ENCODE peak calls at places on chromosomes 6 and 20, in four cellular contexts. One of them, this sample, is unnamed.

GRCh38 chr6:166658792-166659150 is 31.7 kb upstream of the RPS6KA2 start:
- DNase-seq in stomach: no peak
- DNase-seq in A549: no peak
- DNase-seq in Peyer's patch: no peak
- DNase-seq in this sample: no peak

GRCh38 chr20:9609892-9610502 is 95.6 kb downstream of the LAMP5 start:
- DNase-seq in stomach: peak
- DNase-seq in A549: peak
- DNase-seq in Peyer's patch: no peak
- DNase-seq in this sample: no peak

GRCh38 chr20:45957021-45957941 is 14.7 kb downstream of the ZNF335 start:
- DNase-seq in stomach: no peak
- DNase-seq in A549: no peak
- DNase-seq in Peyer's patch: peak
- DNase-seq in this sample: no peak

GRCh38 chr6:106908386-106908840 is 66.1 kb downstream of the CD24 start:
- DNase-seq in stomach: no peak
- DNase-seq in A549: no peak
- DNase-seq in Peyer's patch: no peak
- DNase-seq in this sample: no peak

GRCh38 chr20:62887860-62888239 is 26.2 kb upstream of the TCFL5 start:
- DNase-seq in stomach: no peak
- DNase-seq in A549: no peak
- DNase-seq in Peyer's patch: no peak
- DNase-seq in this sample: no peak

GRCh38 chr6:160742090-160742489 is 40.0 kb downstream of the PLG start:
- DNase-seq in stomach: no peak
- DNase-seq in A549: no peak
- DNase-seq in Peyer's patch: no peak
- DNase-seq in this sample: no peak

GRCh38 chr20:2364014-2364413 is 16.7 kb upstream of the TGM6 start:
- DNase-seq in stomach: no peak
- DNase-seq in A549: no peak
- DNase-seq in Peyer's patch: no peak
- DNase-seq in this sample: no peak

GRCh38 chr20:9200196-9200595 is 131.3 kb downstream of the PLCB4 start:
- DNase-seq in stomach: no peak
- DNase-seq in A549: peak
- DNase-seq in Peyer's patch: no peak
- DNase-seq in this sample: no peak

GRCh38 chr6:97437087-97437486 is 154.1 kb upstream of the MMS22L start:
- DNase-seq in stomach: no peak
- DNase-seq in A549: peak
- DNase-seq in Peyer's patch: no peak
- DNase-seq in this sample: no peak

GRCh38 chr6:146582857-146583256 is 15.9 kb upstream of the ADGB start:
- DNase-seq in stomach: peak
- DNase-seq in A549: no peak
- DNase-seq in Peyer's patch: no peak
- DNase-seq in this sample: peak

GRCh38 chr20:59163641-59164530 is at the start of gene ZNF831:
- DNase-seq in stomach: no peak
- DNase-seq in A549: no peak
- DNase-seq in Peyer's patch: no peak
- DNase-seq in this sample: no peak

GRCh38 chr20:1321654-1321939 is 7.3 kb downstream of the SDCBP2 start:
- DNase-seq in stomach: no peak
- DNase-seq in A549: no peak
- DNase-seq in Peyer's patch: no peak
- DNase-seq in this sample: no peak

GRCh38 chr6:74976026-74976425 is 229.8 kb downstream of the COL12A1 start:
- DNase-seq in stomach: no peak
- DNase-seq in A549: no peak
- DNase-seq in Peyer's patch: no peak
- DNase-seq in this sample: no peak

GRCh38 chr6:50815436-50816114 is 3.1 kb upstream of the TFAP2B start:
- DNase-seq in stomach: no peak
- DNase-seq in A549: no peak
- DNase-seq in Peyer's patch: no peak
- DNase-seq in this sample: no peak

GRCh38 chr20:37669062-37669772 is 24.6 kb upstream of the CTNNBL1 start:
- DNase-seq in stomach: no peak
- DNase-seq in A549: no peak
- DNase-seq in Peyer's patch: no peak
- DNase-seq in this sample: no peak

GRCh38 chr20:46347831-46348230 is 39.5 kb upstream of the CDH22 start:
- DNase-seq in stomach: no peak
- DNase-seq in A549: no peak
- DNase-seq in Peyer's patch: no peak
- DNase-seq in this sample: no peak

GRCh38 chr6:15956205-15957106 is 172.4 kb upstream of the MYLIP start:
- DNase-seq in stomach: no peak
- DNase-seq in A549: peak
- DNase-seq in Peyer's patch: peak
- DNase-seq in this sample: no peak

GRCh38 chr6:53615633-53616449 is 49.7 kb downstream of the KLHL31 start:
- DNase-seq in stomach: peak
- DNase-seq in A549: peak
- DNase-seq in Peyer's patch: no peak
- DNase-seq in this sample: no peak

GRCh38 chr6:16669227-16669626 is 92.0 kb downstream of the ATXN1 start:
- DNase-seq in stomach: peak
- DNase-seq in A549: peak
- DNase-seq in Peyer's patch: no peak
- DNase-seq in this sample: no peak

GRCh38 chr6:31778999-31779885 is 2.1 kb upstream of the VWA7 start:
- DNase-seq in stomach: peak
- DNase-seq in A549: no peak
- DNase-seq in Peyer's patch: no peak
- DNase-seq in this sample: no peak

GRCh38 chr6:31776961-31777666 is at the start of gene VWA7:
- DNase-seq in stomach: peak
- DNase-seq in A549: peak
- DNase-seq in Peyer's patch: peak
- DNase-seq in this sample: peak

GRCh38 chr6:31776563-31776960 is 566 bp downstream of the VWA7 start:
- DNase-seq in stomach: no peak
- DNase-seq in A549: peak
- DNase-seq in Peyer's patch: no peak
- DNase-seq in this sample: no peak

GRCh38 chr6:31777667-31778050 is 531 bp upstream of the VWA7 start:
- DNase-seq in stomach: no peak
- DNase-seq in A549: no peak
- DNase-seq in Peyer's patch: no peak
- DNase-seq in this sample: no peak

DNA sequence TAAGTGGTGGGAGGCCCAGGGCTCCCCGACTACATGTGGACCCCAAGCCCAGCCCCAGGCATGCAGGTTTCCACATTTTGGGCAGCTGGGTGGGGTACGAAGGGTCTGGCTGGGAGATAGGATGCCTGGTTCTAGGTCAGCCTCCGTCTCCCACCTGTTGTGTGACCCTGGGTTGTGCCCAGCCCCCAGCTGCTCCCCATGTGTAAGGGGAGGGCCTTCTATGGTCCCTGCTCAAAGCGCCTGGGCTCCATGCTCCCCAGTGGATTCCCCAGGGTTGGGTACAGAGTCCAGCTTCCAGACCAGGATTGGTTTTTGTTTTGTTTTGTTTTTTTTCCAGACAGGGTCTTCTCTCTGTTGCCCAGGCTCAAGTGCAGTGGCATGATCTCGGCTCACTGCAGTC is 1.1 kb upstream of the VWA7 start:
- DNase-seq in stomach: no peak
- DNase-seq in A549: no peak
- DNase-seq in Peyer's patch: no peak
- DNase-seq in this sample: no peak
- TF ChIP-seq POLR2A in stomach: no peak
- TF ChIP-seq POLR2A in A549: no peak
- TF ChIP-seq POLR2A in Peyer's patch: no peak
- TF ChIP-seq POLR2A in this sample: no peak

DNA sequence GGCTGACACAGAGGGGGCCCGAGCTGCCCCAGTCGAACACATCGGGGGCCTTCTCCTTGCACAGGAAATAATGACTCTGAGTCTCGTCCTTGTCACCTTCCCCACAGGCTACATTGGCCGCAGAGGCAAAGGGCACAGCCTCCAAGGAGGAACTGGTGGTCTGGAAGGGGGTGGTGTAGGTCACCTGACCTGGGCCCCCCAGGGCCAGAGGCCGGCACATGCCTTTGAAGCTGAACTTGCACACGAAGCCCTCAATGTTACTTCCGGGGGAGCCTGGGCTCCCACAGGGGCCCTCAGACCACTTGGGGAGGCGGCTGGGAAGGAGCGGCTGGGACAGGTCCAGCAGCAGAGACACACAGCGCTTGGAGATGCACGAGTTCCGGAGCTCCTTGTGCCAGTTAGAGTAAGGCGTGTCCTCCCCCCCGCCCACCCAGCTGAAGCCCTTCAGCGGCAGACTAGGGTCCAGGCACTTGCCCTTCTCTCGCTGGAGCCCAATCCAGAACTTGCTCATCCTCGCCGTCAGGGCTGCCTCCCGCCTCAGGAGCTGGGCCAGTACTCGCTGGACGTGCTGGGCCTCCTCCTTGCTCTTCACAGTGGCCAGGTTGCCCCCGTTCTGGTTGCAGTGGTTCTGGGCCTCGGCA is 589 bp downstream of the CD93 start:
- DNase-seq in stomach: no peak
- DNase-seq in A549: no peak
- DNase-seq in Peyer's patch: no peak
- DNase-seq in this sample: no peak
- H3K4me3 ChIP-seq in stomach: peak
- H3K4me3 ChIP-seq in A549: no peak
- H3K4me3 ChIP-seq in Peyer's patch: peak
- H3K4me3 ChIP-seq in this sample: peak

DNA sequence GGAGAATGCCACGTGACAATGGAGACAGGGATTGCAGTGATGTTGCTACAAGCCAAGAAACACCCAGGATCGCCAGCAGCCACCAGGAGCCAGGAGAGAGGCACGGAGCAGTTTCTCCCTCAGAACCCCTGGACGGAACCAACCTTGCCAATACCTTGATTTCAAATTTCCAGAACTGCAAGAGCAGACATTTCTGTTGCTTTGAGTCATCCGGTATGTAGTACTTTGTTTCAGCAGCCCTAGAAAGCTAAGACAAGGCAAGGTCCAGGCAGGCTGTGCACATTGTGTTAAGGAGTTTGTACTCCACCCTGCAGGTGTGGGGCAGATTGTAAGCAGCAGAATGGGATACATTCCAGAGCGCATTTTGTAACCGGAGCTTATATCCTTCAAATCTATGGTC is 48.3 kb downstream of the TRERF1 start:
- DNase-seq in stomach: no peak
- DNase-seq in A549: no peak
- DNase-seq in Peyer's patch: peak
- DNase-seq in this sample: no peak
- TF ChIP-seq CTCF in stomach: no peak
- TF ChIP-seq CTCF in A549: no peak
- TF ChIP-seq CTCF in Peyer's patch: no peak
- TF ChIP-seq CTCF in this sample: no peak

GRCh38 chr6:151317995-151318365 is 73.4 kb downstream of the ZBTB2 start:
- DNase-seq in stomach: no peak
- DNase-seq in A549: no peak
- DNase-seq in Peyer's patch: no peak
- DNase-seq in this sample: no peak

GRCh38 chr6:151320140-151320539 is 71.2 kb downstream of the ZBTB2 start:
- DNase-seq in stomach: no peak
- DNase-seq in A549: no peak
- DNase-seq in Peyer's patch: no peak
- DNase-seq in this sample: no peak

GRCh38 chr6:151322570-151322969 is 68.8 kb downstream of the ZBTB2 start:
- DNase-seq in stomach: no peak
- DNase-seq in A549: peak
- DNase-seq in Peyer's patch: no peak
- DNase-seq in this sample: no peak

GRCh38 chr6:151324079-151324825 is 67.1 kb downstream of the ZBTB2 start:
- DNase-seq in stomach: peak
- DNase-seq in A549: peak
- DNase-seq in Peyer's patch: peak
- DNase-seq in this sample: peak

DNA sequence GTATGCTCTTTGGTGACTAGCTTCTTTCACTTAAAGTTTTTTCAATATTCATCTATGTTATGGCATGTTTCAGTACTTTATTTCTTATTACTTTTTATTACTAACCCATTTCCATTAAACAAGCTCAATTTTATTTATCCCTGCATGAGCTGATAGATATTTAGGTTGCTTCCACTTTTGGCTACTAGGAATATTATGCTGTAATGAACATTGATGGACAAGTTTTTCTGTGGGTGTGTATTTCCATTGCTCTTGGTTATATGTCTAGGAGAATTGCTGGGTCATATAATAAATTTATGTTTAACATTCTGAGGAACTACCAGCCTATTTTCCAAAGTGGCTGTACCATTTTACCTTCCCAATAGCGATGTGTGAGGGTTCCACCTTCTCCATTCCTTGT is 69.9 kb downstream of the ZBTB2 start:
- DNase-seq in stomach: no peak
- DNase-seq in A549: no peak
- DNase-seq in Peyer's patch: no peak
- DNase-seq in this sample: no peak
- TF ChIP-seq POLR2A in stomach: no peak
- TF ChIP-seq POLR2A in A549: no peak
- TF ChIP-seq POLR2A in Peyer's patch: no peak
- TF ChIP-seq POLR2A in this sample: no peak

GRCh38 chr6:126539022-126539421 is 199.1 kb downstream of the CENPW start:
- DNase-seq in stomach: no peak
- DNase-seq in A549: peak
- DNase-seq in Peyer's patch: no peak
- DNase-seq in this sample: no peak

GRCh38 chr6:126535138-126535537 is 195.2 kb downstream of the CENPW start:
- DNase-seq in stomach: no peak
- DNase-seq in A549: no peak
- DNase-seq in Peyer's patch: no peak
- DNase-seq in this sample: no peak

GRCh38 chr6:126540161-126540560 is 200.2 kb downstream of the CENPW start:
- DNase-seq in stomach: no peak
- DNase-seq in A549: no peak
- DNase-seq in Peyer's patch: no peak
- DNase-seq in this sample: no peak

GRCh38 chr6:126535585-126535984 is 195.7 kb downstream of the CENPW start:
- DNase-seq in stomach: no peak
- DNase-seq in A549: no peak
- DNase-seq in Peyer's patch: no peak
- DNase-seq in this sample: no peak

GRCh38 chr6:126537437-126537836 is 197.5 kb downstream of the CENPW start:
- DNase-seq in stomach: no peak
- DNase-seq in A549: no peak
- DNase-seq in Peyer's patch: no peak
- DNase-seq in this sample: no peak
- H3K4me3 ChIP-seq in stomach: no peak
- H3K4me3 ChIP-seq in A549: no peak
- H3K4me3 ChIP-seq in Peyer's patch: no peak
- H3K4me3 ChIP-seq in this sample: no peak